ENCODE peak calls at places on chromosome 21, in seven cellular contexts. F, G, H, B, W, R and A are unnamed samples.

GRCh38 chr21:37870229-37870628 is 46.0 kb downstream of the KCNJ6 start:
- DNase-seq in F (peak; percentile 56), G (no peak), H (no peak), B (no peak), W (peak; percentile 21), R (no peak), A (no peak)

GRCh38 chr21:25334046-25334730 is 273.1 kb downstream of the MRPL39 start:
- DNase-seq in F (no peak), G (no peak), H (no peak), B (no peak), W (no peak), R (no peak), A (no peak)

GRCh38 chr21:45535341-45536081 is 6.7 kb downstream of the SLC19A1 start:
- DNase-seq in F (no peak), G (no peak), H (no peak), B (no peak), W (no peak), R (no peak), A (no peak)

GRCh38 chr21:32186843-32187242 is 92.0 kb downstream of the MIS18A start:
- DNase-seq in F (no peak), G (no peak), H (no peak), B (no peak), W (peak; percentile 8), R (no peak), A (no peak)

GRCh38 chr21:41947596-41948403 is 6.0 kb downstream of the C2CD2 start:
- DNase-seq in F (peak; percentile 81), G (peak; percentile 55), H (peak; percentile 89), B (no peak), W (no peak), R (no peak), A (no peak)

GRCh38 chr21:15034126-15034848 is 30.5 kb downstream of the NRIP1 start:
- DNase-seq in F (peak; percentile 26), G (peak; percentile 6), H (peak; percentile 43), B (no peak), W (no peak), R (no peak), A (no peak)

GRCh38 chr21:30072496-30072895 is 94.1 kb downstream of the CLDN17 start:
- DNase-seq in F (no peak), G (no peak), H (peak; percentile 10), B (no peak), W (no peak), R (peak; percentile 40), A (no peak)

GRCh38 chr21:26801524-26801923 is 43.7 kb downstream of the ADAMTS1 start:
- DNase-seq in F (peak; percentile 63), G (peak; percentile 15), H (peak; percentile 89), B (peak; percentile 87), W (no peak), R (no peak), A (no peak)

GRCh38 chr21:22409571-22409970 is 1411.4 kb downstream of the NCAM2 start:
- DNase-seq in F (no peak), G (no peak), H (no peak), B (no peak), W (no peak), R (no peak), A (no peak)

GRCh38 chr21:33914188-33914587 is 1.4 kb downstream of the ATP5PO start:
- DNase-seq in F (no peak), G (no peak), H (no peak), B (no peak), W (no peak), R (no peak), A (no peak)

GRCh38 chr21:42563261-42564045 is 49.8 kb downstream of the SLC37A1 start:
- DNase-seq in F (no peak), G (no peak), H (no peak), B (no peak), W (no peak), R (no peak), A (no peak)

GRCh38 chr21:15682182-15682895 is 47.4 kb upstream of the USP25 start:
- DNase-seq in F (peak; percentile 53), G (peak; percentile 10), H (peak; percentile 76), B (peak; percentile 27), W (no peak), R (peak; percentile 19), A (no peak)

GRCh38 chr21:42777757-42778344 is 101.5 kb downstream of the WDR4 start:
- DNase-seq in F (no peak), G (no peak), H (no peak), B (no peak), W (no peak), R (peak; percentile 50), A (peak; percentile 82)

GRCh38 chr21:29718081-29718815 is 221.5 kb downstream of the GRIK1 start:
- DNase-seq in F (peak; percentile 62), G (peak; percentile 10), H (peak; percentile 34), B (no peak), W (peak; percentile 87), R (no peak), A (no peak)

GRCh38 chr21:34266322-34266721 is 97.5 kb upstream of the KCNE2 start:
- DNase-seq in F (no peak), G (no peak), H (peak; percentile 84), B (no peak), W (no peak), R (no peak), A (no peak)

GRCh38 chr21:43994646-43995045 is 17.5 kb upstream of the TRAPPC10 start:
- DNase-seq in F (no peak), G (no peak), H (no peak), B (no peak), W (no peak), R (no peak), A (peak; percentile 14)

GRCh38 chr21:20353351-20353750 is 644.9 kb upstream of the NCAM2 start:
- DNase-seq in F (no peak), G (no peak), H (no peak), B (no peak), W (no peak), R (no peak), A (no peak)

GRCh38 chr21:21712761-21713558 is 714.8 kb downstream of the NCAM2 start:
- DNase-seq in F (peak; percentile 67), G (no peak), H (peak; percentile 71), B (no peak), W (no peak), R (no peak), A (no peak)

GRCh38 chr21:44751799-44752636 is 40.6 kb upstream of the TSPEAR start:
- DNase-seq in F (no peak), G (no peak), H (no peak), B (no peak), W (no peak), R (no peak), A (no peak)

GRCh38 chr21:38219049-38219628 is 37.7 kb upstream of the KCNJ15 start:
- DNase-seq in F (peak; percentile 88), G (peak; percentile 77), H (peak; percentile 82), B (peak; percentile 48), W (peak; percentile 78), R (peak; percentile 51), A (peak; percentile 57)

GRCh38 chr21:44736291-44737004 is 25.1 kb upstream of the TSPEAR start:
- DNase-seq in F (no peak), G (no peak), H (no peak), B (no peak), W (peak; percentile 51), R (no peak), A (no peak)

GRCh38 chr21:14866859-14867560 is 197.8 kb downstream of the NRIP1 start:
- DNase-seq in F (no peak), G (no peak), H (peak; percentile 79), B (no peak), W (no peak), R (no peak), A (no peak)

GRCh38 chr21:33047231-33047630 is 21.5 kb downstream of the OLIG2 start:
- DNase-seq in F (peak; percentile 45), G (peak; percentile 58), H (peak; percentile 25), B (peak; percentile 2), W (no peak), R (no peak), A (no peak)

GRCh38 chr21:44959376-44960091 is 19.7 kb downstream of the SLX9 start:
- DNase-seq in F (no peak), G (no peak), H (no peak), B (no peak), W (no peak), R (no peak), A (no peak)

GRCh38 chr21:42618713-42619112 is 34.7 kb upstream of the PDE9A start:
- DNase-seq in F (no peak), G (no peak), H (no peak), B (no peak), W (no peak), R (no peak), A (no peak)

GRCh38 chr21:32184059-32184458 is 94.8 kb downstream of the MIS18A start:
- DNase-seq in F (no peak), G (no peak), H (no peak), B (no peak), W (no peak), R (no peak), A (no peak)